ENCODE peak calls at places on chromosomes 4 and X, in nine cellular contexts. X, Z, M, J, V, S, E, A and I are unnamed samples.

GRCh38 chr4:84907145-84907544 is 59.3 kb downstream of the WDFY3 start:
- DNase-seq in X (no peak), Z (no peak), M (no peak), J (no peak), V (no peak), S (no peak), E (no peak), A (no peak), I (no peak)

GRCh38 chrX:108216405-108216804 is 124.8 kb downstream of the ATG4A start:
- DNase-seq in X (no peak), Z (no peak), M (no peak), J (no peak), V (no peak), S (no peak), E (no peak), A (no peak), I (peak)

GRCh38 chr4:183935355-183936005 is 30.4 kb downstream of the STOX2 start:
- DNase-seq in X (no peak), Z (no peak), M (no peak), J (no peak), V (no peak), S (no peak), E (no peak), A (peak), I (no peak)

GRCh38 chrX:136528645-136529315 is 3.2 kb upstream of the VGLL1 start:
- DNase-seq in X (no peak), Z (no peak), M (peak), J (no peak), V (no peak), S (peak), E (no peak), A (peak), I (no peak)

GRCh38 chr4:2042947-2043395 is 16.2 kb upstream of the NAT8L start:
- DNase-seq in X (no peak), Z (no peak), M (no peak), J (no peak), V (no peak), S (no peak), E (no peak), A (no peak), I (no peak)

GRCh38 chrX:132292753-132293152 is 73.5 kb upstream of the RAP2C start:
- DNase-seq in X (no peak), Z (peak), M (peak), J (peak), V (no peak), S (peak), E (peak), A (peak), I (peak)

GRCh38 chr4:142402925-142403324 is 443.2 kb downstream of the INPP4B start:
- DNase-seq in X (no peak), Z (no peak), M (no peak), J (no peak), V (no peak), S (no peak), E (no peak), A (no peak), I (no peak)

GRCh38 chr4:177051473-177052060 is 258.1 kb upstream of the NEIL3 start:
- DNase-seq in X (no peak), Z (peak), M (peak), J (peak), V (no peak), S (peak), E (no peak), A (peak), I (peak)

GRCh38 chr4:104393649-104394048 is 101.0 kb downstream of the CXXC4 start:
- DNase-seq in X (no peak), Z (no peak), M (no peak), J (no peak), V (no peak), S (no peak), E (no peak), A (no peak), I (peak)

GRCh38 chr4:107718351-107718965 is 1.6 kb downstream of the PAPSS1 start:
- DNase-seq in X (no peak), Z (no peak), M (no peak), J (no peak), V (no peak), S (no peak), E (no peak), A (no peak), I (no peak)

GRCh38 chr4:85938062-85938461 is 421.8 kb downstream of the MAPK10 start:
- DNase-seq in X (no peak), Z (no peak), M (no peak), J (no peak), V (no peak), S (no peak), E (no peak), A (no peak), I (no peak)

DNA sequence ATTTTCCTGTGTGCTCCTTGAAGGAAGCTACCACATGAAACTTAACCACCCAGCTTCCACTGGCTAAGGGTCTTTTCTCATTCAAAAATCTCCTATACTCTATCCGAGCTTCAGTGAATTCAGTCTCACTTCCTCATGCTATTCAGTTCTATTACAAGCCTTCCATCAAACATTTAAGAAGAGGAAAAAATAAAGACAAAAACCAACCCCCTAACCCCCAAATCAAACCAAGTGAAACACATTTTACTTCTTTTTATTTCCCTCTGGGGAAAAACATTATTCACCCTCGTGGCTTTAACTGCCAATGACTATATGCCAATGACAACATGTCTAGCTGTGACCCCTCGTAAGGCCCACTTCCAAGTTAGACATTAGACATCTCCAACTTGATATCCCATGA is 16.2 kb upstream of the WDR19 start:
- DNase-seq in X (no peak), Z (no peak), M (no peak), J (no peak), V (no peak), S (no peak), E (no peak), A (peak), I (no peak)
- H3K27ac ChIP-seq in X (no peak), Z (no peak), M (no peak), J (no peak), V (no peak), S (no peak), E (no peak), A (no peak), I (no peak)

GRCh38 chrX:10415704-10416001 is 204.7 kb downstream of the MID1 start:
- DNase-seq in X (no peak), Z (no peak), M (no peak), J (no peak), V (no peak), S (no peak), E (no peak), A (no peak), I (no peak)
- H3K27ac ChIP-seq in X (no peak), Z (no peak), M (no peak), J (no peak), V (no peak), S (no peak), E (no peak), A (no peak), I (no peak)

GRCh38 chr4:7335363-7336066 is 99.2 kb downstream of the PSAPL1 start:
- DNase-seq in X (no peak), Z (peak), M (peak), J (peak), V (peak), S (peak), E (peak), A (peak), I (no peak)

GRCh38 chr4:7336067-7336569 is 98.6 kb downstream of the PSAPL1 start:
- DNase-seq in X (no peak), Z (no peak), M (no peak), J (no peak), V (no peak), S (no peak), E (no peak), A (no peak), I (no peak)

GRCh38 chr4:7333024-7333780 is 101.5 kb downstream of the PSAPL1 start:
- DNase-seq in X (no peak), Z (no peak), M (no peak), J (no peak), V (no peak), S (no peak), E (no peak), A (no peak), I (no peak)

GRCh38 chr4:7333801-7334421 is 100.8 kb downstream of the PSAPL1 start:
- DNase-seq in X (no peak), Z (no peak), M (peak), J (no peak), V (no peak), S (no peak), E (no peak), A (no peak), I (no peak)

GRCh38 chr4:7334521-7335275 is 100.0 kb downstream of the PSAPL1 start:
- DNase-seq in X (no peak), Z (no peak), M (no peak), J (no peak), V (no peak), S (no peak), E (no peak), A (no peak), I (no peak)
- H3K27ac ChIP-seq in X (no peak), Z (no peak), M (no peak), J (no peak), V (no peak), S (no peak), E (no peak), A (no peak), I (no peak)

GRCh38 chr4:93658443-93658842 is 170.1 kb upstream of the ATOH1 start:
- DNase-seq in X (no peak), Z (no peak), M (no peak), J (no peak), V (no peak), S (no peak), E (no peak), A (no peak), I (no peak)
- H3K27ac ChIP-seq in X (no peak), Z (no peak), M (no peak), J (no peak), V (no peak), S (no peak), E (no peak), A (no peak), I (no peak)

GRCh38 chrX:134459683-134460004 is 321 bp upstream of the HPRT1 start:
- DNase-seq in X (no peak), Z (no peak), M (no peak), J (no peak), V (no peak), S (no peak), E (no peak), A (no peak), I (no peak)
- H3K27ac ChIP-seq in X (peak), Z (no peak), M (no peak), J (peak), V (no peak), S (no peak), E (no peak), A (peak), I (no peak)

DNA sequence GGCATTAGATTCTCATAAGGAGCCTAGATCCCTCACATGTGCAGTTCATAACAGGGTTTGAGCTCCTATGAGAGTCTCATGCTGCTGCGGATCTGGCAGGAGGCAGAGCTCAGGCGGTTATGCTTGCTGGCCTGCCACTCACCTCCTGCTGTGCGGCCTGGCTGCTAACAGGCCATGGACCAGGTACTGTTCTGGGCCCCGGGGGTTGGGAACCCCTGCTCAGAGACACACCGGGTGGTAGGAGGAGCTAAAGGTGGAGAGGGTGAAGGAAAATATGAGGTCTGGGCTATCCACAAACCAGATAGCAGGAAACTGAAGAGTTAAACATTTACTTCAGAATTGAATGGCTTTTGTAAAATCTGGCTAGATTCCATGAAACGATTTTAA is 5.9 kb upstream of the F11 start:
- DNase-seq in X (no peak), Z (no peak), M (no peak), J (no peak), V (no peak), S (no peak), E (no peak), A (no peak), I (no peak)
- H3K27ac ChIP-seq in X (no peak), Z (no peak), M (no peak), J (no peak), V (no peak), S (no peak), E (no peak), A (no peak), I (no peak)